ENCODE peak calls at places on chromosome 16, in eight cellular contexts. A is AG04450, K is ascending aorta, U is hepatocyte, D is heart right ventricle, C is uterus, T is IMR-90, O is adrenal gland. J is an unnamed sample.
A peak's percentile ranks its signal among the peaks of the same experiment; 100 is the strongest.

GRCh38 chr16:23771642-23772041 is 16.8 kb downstream of the CHP2 start:
- DNase-seq in A (no peak), K (no peak), U (no peak), D (no peak), C (no peak), T (no peak), O (no peak), J (no peak)

GRCh38 chr16:1436731-1437355 is 6.0 kb downstream of the PERCC1 start:
- DNase-seq in A (no peak), K (no peak), U (no peak), D (no peak), C (no peak), T (no peak), O (no peak), J (no peak)

GRCh38 chr16:86697715-86698114 is 119.4 kb downstream of the FOXL1 start:
- DNase-seq in A (peak; percentile 16), K (no peak), U (peak; percentile 43), D (no peak), C (no peak), T (peak; percentile 49), O (no peak), J (no peak)

GRCh38 chr16:84197487-84198128 is 6.7 kb downstream of the ADAD2 start:
- DNase-seq in A (no peak), K (no peak), U (no peak), D (no peak), C (no peak), T (no peak), O (no peak), J (no peak)

GRCh38 chr16:21197115-21197514 is 14.3 kb downstream of the ZP2 start:
- DNase-seq in A (no peak), K (no peak), U (no peak), D (no peak), C (no peak), T (no peak), O (no peak), J (no peak)

GRCh38 chr16:50313596-50314483 is 47.5 kb downstream of the ADCY7 start:
- DNase-seq in A (no peak), K (no peak), U (peak; percentile 37), D (peak; percentile 44), C (peak; percentile 45), T (peak; percentile 12), O (peak; percentile 50), J (no peak)

GRCh38 chr16:24174504-24174903 is 81.6 kb upstream of the CACNG3 start:
- DNase-seq in A (no peak), K (no peak), U (no peak), D (no peak), C (no peak), T (no peak), O (no peak), J (no peak)

GRCh38 chr16:2753523-2754020 is 1.1 kb downstream of the SRRM2 start:
- DNase-seq in A (no peak), K (no peak), U (no peak), D (no peak), C (no peak), T (no peak), O (no peak), J (no peak)

GRCh38 chr16:85659805-85660511 is 28.8 kb downstream of the GINS2 start:
- DNase-seq in A (no peak), K (no peak), U (peak; percentile 68), D (peak; percentile 78), C (peak; percentile 57), T (peak; percentile 41), O (peak; percentile 88), J (no peak)

GRCh38 chr16:73062640-73063283 is 14.8 kb upstream of the ZFHX3 start:
- DNase-seq in A (no peak), K (no peak), U (no peak), D (no peak), C (no peak), T (no peak), O (no peak), J (no peak)

GRCh38 chr16:21159281-21159951 is 942 bp downstream of the LDAF1 start:
- DNase-seq in A (no peak), K (no peak), U (peak; percentile 43), D (peak; percentile 38), C (peak; percentile 31), T (no peak), O (peak; percentile 28), J (no peak)

GRCh38 chr16:3152022-3152272 is 17.1 kb downstream of the ZNF213 start:
- DNase-seq in A (no peak), K (no peak), U (no peak), D (no peak), C (no peak), T (no peak), O (no peak), J (no peak)

GRCh38 chr16:49937886-49938285 is 82.0 kb upstream of the ZNF423 start:
- DNase-seq in A (no peak), K (no peak), U (no peak), D (no peak), C (no peak), T (no peak), O (no peak), J (no peak)

GRCh38 chr16:2205967-2206313 is 686 bp downstream of the MLST8 start:
- DNase-seq in A (no peak), K (no peak), U (no peak), D (no peak), C (no peak), T (no peak), O (no peak), J (no peak)

GRCh38 chr16:86823895-86824671 is 245.7 kb downstream of the FOXL1 start:
- DNase-seq in A (peak; percentile 21), K (no peak), U (no peak), D (no peak), C (no peak), T (peak; percentile 74), O (no peak), J (no peak)

GRCh38 chr16:31636433-31636832 is 108.7 kb downstream of the AHSP start:
- DNase-seq in A (no peak), K (no peak), U (no peak), D (no peak), C (no peak), T (no peak), O (no peak), J (no peak)
- H3K27me3 ChIP-seq in A (no peaks in the 10 kb centered on the region), K (no peaks in the 10 kb centered on the region), U (no peaks in the 10 kb centered on the region), D (peaks cover 5% of the 10 kb centered on the region), C (no peaks in the 10 kb centered on the region), T (no peaks in the 10 kb centered on the region), O (no peaks in the 10 kb centered on the region), J (no peaks in the 10 kb centered on the region)

DNA sequence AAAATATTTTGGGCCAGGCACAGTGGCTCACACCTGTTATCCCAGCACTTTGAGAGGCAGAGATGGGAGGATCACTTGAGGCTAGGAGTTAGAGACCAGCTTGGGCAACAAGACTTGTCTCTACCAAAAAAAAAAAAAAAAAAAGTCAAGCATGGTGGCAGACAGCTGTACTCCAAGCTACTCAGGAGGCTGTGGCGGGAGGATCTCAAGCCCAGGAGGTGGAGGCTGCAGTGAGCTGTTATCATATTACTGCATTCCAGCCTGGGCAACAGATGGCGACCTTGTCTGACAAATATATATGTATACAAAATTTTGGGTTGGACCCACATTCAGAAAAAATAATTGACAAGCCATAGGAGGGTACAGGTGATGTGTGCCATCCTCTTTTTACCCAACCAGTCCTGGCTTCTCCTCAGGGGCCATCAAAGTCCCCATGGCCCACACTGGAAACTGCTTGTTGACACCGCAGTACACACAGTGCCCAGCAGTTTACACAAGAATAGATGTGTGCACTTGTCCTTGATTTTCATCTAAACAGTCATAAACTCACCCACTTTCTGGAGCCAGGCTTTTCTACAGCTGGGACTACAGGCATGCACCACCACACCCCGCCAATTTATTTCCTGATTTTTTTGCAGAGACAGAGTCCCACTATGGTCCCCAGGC is 1.7 kb downstream of the CES2 start:
- DNase-seq in A (no peak), K (no peak), U (no peak), D (no peak), C (no peak), T (no peak), O (no peak), J (no peak)
- TF ChIP-seq CTCF in A (no peak), K (no peak), U (no peak), D (no peak), C (no peak), T (no peak), O (no peak), J (no peak)

DNA sequence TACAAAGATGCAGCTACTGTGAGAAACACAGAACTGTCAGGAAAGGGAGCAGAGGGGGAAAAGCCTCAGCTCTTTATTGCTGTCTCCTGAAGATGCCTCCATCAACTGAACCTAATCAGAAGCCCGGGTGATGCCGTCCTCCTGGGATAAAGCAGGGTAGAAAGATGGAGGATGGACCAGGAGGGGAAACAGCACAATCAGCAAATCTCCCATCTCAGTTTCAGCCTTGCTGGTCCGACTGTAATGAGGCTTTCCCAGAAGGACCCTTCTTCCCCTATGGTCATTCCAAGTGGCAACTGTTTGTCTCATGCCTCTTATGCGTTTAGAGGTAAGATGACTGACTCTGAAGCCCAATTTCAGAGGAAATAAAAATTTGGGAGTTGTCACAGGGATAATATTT is 24.3 kb downstream of the ZFP1 start:
- DNase-seq in A (no peak), K (no peak), U (no peak), D (no peak), C (no peak), T (no peak), O (no peak), J (no peak)
- H3K4me3 ChIP-seq in A (no peak overlapping the region), K (no peak overlapping the region), U (no peak overlapping the region), D (no peak overlapping the region), C (no peak overlapping the region), T (no peak overlapping the region), O (no peak overlapping the region), J (no peak overlapping the region)

GRCh38 chr16:12903325-12904040 is 2.1 kb downstream of the SHISA9 start:
- DNase-seq in A (no peak), K (no peak), U (no peak), D (no peak), C (no peak), T (no peak), O (no peak), J (no peak)

GRCh38 chr16:12902511-12903324 is 1.3 kb downstream of the SHISA9 start:
- DNase-seq in A (no peak), K (no peak), U (peak; percentile 13), D (no peak), C (no peak), T (no peak), O (no peak), J (no peak)

GRCh38 chr16:12901597-12902436 is at the start of gene SHISA9:
- DNase-seq in A (no peak), K (no peak), U (peak; percentile 41), D (no peak), C (no peak), T (no peak), O (no peak), J (no peak)

GRCh38 chr16:12906271-12906670 is 4.9 kb downstream of the SHISA9 start:
- DNase-seq in A (no peak), K (no peak), U (no peak), D (no peak), C (no peak), T (no peak), O (no peak), J (no peak)

DNA sequence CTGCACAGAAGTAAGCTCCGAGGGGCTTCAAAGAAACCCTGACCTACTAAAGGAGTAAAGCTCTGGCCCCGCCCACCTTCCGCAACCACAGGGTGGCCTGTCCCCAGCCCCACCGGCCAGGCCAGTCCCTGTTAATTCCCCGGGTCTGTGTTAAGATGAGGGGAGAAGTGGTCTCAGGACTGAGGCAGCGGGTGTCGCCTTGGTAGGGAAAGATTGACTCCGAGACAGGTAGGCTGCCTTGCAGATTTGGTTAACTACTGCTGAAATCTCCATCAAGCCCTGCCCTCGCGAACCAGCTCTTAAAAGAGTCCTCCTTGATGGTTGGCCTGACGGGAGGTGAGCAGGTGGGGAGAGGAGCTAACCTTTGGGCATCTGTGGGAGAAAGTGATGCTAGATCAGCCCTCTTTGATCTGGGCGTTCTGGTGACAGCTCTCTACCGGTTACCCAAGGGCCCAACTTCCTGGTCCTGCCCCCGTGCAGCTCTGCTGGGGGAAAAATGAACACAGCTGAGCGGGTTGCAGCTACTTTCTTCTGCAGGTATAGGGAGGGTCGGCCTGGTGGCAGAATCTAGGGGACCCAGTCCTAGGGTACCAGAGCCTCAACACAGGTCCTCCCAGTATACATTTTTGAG is 2.8 kb downstream of the SHISA9 start:
- DNase-seq in A (no peak), K (no peak), U (no peak), D (no peak), C (no peak), T (no peak), O (no peak), J (no peak)
- H3K27me3 ChIP-seq in A (peaks cover 6% of the 10 kb centered on the region), K (peaks cover 19% of the 10 kb centered on the region), U (peaks cover 67% of the 10 kb centered on the region), D (peaks cover 73% of the 10 kb centered on the region), C (no peaks in the 10 kb centered on the region), T (peaks cover 26% of the 10 kb centered on the region), O (peaks cover 34% of the 10 kb centered on the region), J (peaks cover 29% of the 10 kb centered on the region)

J was measured in BJ.